ENCODE peak calls at places on chromosome 7, in six cellular contexts. V, I, T, A, P and Z are unnamed samples.

GRCh38 chr7:84200859-84201258 is 6.3 kb upstream of the SEMA3A start:
- DNase-seq in V (peak), I (no peak), T (peak), A (no peak), P (peak), Z (no peak)

GRCh38 chr7:70494225-70494877 is 637.6 kb upstream of the GALNT17 start:
- DNase-seq in V (no peak), I (no peak), T (no peak), A (no peak), P (no peak), Z (no peak)

GRCh38 chr7:109259151-109259550 is 689.5 kb downstream of the DNAJB9 start:
- DNase-seq in V (peak), I (no peak), T (no peak), A (no peak), P (no peak), Z (no peak)

GRCh38 chr7:99331002-99331401 is 5.3 kb downstream of the ARPC1A start:
- DNase-seq in V (peak), I (no peak), T (no peak), A (no peak), P (no peak), Z (no peak)

GRCh38 chr7:91457208-91457607 is 193.0 kb downstream of the FZD1 start:
- DNase-seq in V (no peak), I (no peak), T (no peak), A (no peak), P (no peak), Z (no peak)

GRCh38 chr7:5382281-5383041 is 41.2 kb downstream of the TNRC18 start:
- DNase-seq in V (no peak), I (no peak), T (peak), A (no peak), P (peak), Z (peak)

GRCh38 chr7:158494162-158494586 is 93.4 kb downstream of the PTPRN2 start:
- DNase-seq in V (no peak), I (no peak), T (no peak), A (peak), P (no peak), Z (no peak)

GRCh38 chr7:39529582-39529981 is 36.6 kb upstream of the YAE1 start:
- DNase-seq in V (no peak), I (no peak), T (no peak), A (no peak), P (no peak), Z (no peak)

GRCh38 chr7:71517940-71518339 is 386.0 kb downstream of the GALNT17 start:
- DNase-seq in V (no peak), I (no peak), T (no peak), A (no peak), P (no peak), Z (peak)

GRCh38 chr7:137020351-137020750 is 151.9 kb downstream of the CHRM2 start:
- DNase-seq in V (no peak), I (no peak), T (no peak), A (no peak), P (no peak), Z (no peak)

GRCh38 chr7:21300692-21301091 is 127.2 kb upstream of the SP4 start:
- DNase-seq in V (no peak), I (no peak), T (no peak), A (peak), P (no peak), Z (no peak)

GRCh38 chr7:143408686-143409551 is at the start of gene EPHA1:
- DNase-seq in V (peak), I (no peak), T (no peak), A (no peak), P (no peak), Z (no peak)

GRCh38 chr7:97671571-97671970 is 60.3 kb upstream of the TAC1 start:
- DNase-seq in V (peak), I (no peak), T (no peak), A (no peak), P (no peak), Z (no peak)

GRCh38 chr7:157676001-157676400 is 339.2 kb downstream of the DNAJB6 start:
- DNase-seq in V (no peak), I (no peak), T (no peak), A (no peak), P (no peak), Z (no peak)

GRCh38 chr7:149724661-149725425 is 48.5 kb downstream of the ZNF467 start:
- DNase-seq in V (no peak), I (no peak), T (no peak), A (no peak), P (no peak), Z (no peak)

GRCh38 chr7:140010194-140010895 is 52.4 kb downstream of the PARP12 start:
- DNase-seq in V (no peak), I (no peak), T (no peak), A (no peak), P (no peak), Z (no peak)

GRCh38 chr7:157711353-157711888 is 374.6 kb downstream of the DNAJB6 start:
- DNase-seq in V (no peak), I (no peak), T (no peak), A (no peak), P (no peak), Z (no peak)

GRCh38 chr7:157528785-157529341 is 192.1 kb downstream of the DNAJB6 start:
- DNase-seq in V (no peak), I (no peak), T (no peak), A (no peak), P (no peak), Z (no peak)

GRCh38 chr7:122802211-122802833 is 83.9 kb downstream of the CADPS2 start:
- DNase-seq in V (peak), I (no peak), T (no peak), A (no peak), P (no peak), Z (no peak)

GRCh38 chr7:24572014-24572413 is 1.2 kb upstream of the PALS2 start:
- DNase-seq in V (no peak), I (no peak), T (no peak), A (no peak), P (no peak), Z (no peak)
- H3K4me3 ChIP-seq in V (no peak), I (peak), T (no peak), A (no peak), P (peak), Z (peak)

GRCh38 chr7:29825750-29826529 is 19.6 kb downstream of the WIPF3 start:
- DNase-seq in V (no peak), I (no peak), T (no peak), A (no peak), P (no peak), Z (no peak)
- H3K4me3 ChIP-seq in V (no peak), I (no peak), T (no peak), A (no peak), P (no peak), Z (no peak)

DNA sequence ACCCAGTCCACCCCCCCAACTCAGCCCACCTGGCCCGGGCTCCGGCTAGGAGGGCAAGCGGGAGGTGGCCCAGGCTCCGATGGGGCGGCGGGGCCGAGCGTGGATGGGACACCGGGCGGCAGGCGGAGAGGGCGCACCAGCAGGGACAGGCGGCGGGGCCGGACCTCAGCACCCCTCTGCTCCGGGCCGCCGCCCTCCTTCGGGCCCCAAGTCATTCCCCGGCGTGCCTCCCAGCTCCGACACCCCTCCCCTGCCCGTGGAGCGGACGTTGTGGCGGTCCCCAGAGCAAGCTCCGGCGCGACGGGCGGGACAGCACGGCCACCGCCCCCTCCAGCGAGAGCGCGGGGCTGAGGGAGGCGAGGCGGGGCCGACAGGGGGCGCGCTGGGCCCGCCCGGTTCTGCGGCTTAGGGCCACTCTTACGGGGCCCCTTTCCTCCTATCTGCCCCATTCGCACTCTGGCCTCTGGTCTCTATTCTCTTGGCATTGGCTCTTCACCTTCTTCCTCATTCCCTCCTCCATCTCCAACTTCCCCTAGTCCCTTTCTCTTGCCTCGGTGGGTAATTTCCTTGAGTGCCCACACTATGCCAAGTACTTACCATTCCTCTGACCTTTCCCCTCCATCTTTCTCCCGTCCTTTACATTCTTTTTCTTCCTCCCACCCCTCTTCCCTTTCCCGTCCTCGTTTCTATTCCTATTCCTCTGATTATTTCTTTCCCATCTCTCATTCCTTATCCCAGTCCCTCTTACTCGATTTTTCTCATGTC is 710 bp upstream of the GBX1 start:
- DNase-seq in V (peak), I (no peak), T (no peak), A (peak), P (no peak), Z (no peak)
- H3K4me3 ChIP-seq in V (peak), I (peak), T (no peak), A (no peak), P (no peak), Z (no peak)

GRCh38 chr7:2635810-2636701 is 4.3 kb downstream of the TTYH3 start:
- DNase-seq in V (no peak), I (no peak), T (no peak), A (no peak), P (no peak), Z (no peak)

GRCh38 chr7:2633538-2634264 is 1.9 kb downstream of the TTYH3 start:
- DNase-seq in V (peak), I (no peak), T (peak), A (no peak), P (peak), Z (peak)

GRCh38 chr7:2637066-2637471 is 5.3 kb downstream of the TTYH3 start:
- DNase-seq in V (no peak), I (no peak), T (no peak), A (no peak), P (no peak), Z (no peak)

GRCh38 chr7:2634265-2635145 is 2.7 kb downstream of the TTYH3 start:
- DNase-seq in V (no peak), I (no peak), T (no peak), A (no peak), P (no peak), Z (no peak)

DNA sequence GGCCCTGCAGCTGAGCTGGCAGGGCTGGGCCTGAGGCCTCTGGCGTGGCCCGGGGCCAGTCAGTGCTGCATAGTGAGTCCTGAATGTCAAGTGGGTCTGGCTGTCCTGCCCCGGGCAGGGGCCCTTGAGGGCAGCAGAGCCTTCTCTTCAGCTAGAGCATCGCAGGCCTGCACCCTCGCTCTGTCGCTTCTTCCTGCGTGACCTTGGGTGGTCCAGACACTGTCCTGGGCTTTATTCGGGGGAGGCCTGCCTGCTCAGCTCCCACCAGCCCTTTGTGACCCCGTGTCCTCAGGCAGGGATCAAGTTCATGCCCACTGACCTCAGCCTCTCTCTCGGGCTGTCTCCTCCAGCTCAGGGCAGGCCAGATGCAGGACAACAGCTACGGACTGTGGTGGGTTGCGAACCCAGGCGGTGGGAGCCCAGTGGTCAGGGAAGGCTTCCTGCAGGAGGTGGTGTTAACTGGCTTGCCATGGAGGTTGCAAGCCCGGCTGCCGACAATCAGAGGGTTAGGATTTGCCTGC is 3.4 kb downstream of the TTYH3 start:
- DNase-seq in V (no peak), I (no peak), T (no peak), A (no peak), P (no peak), Z (no peak)
- H3K4me3 ChIP-seq in V (no peak), I (no peak), T (no peak), A (no peak), P (no peak), Z (no peak)

GRCh38 chr7:44120395-44120794 is 3.0 kb downstream of the POLD2 start:
- DNase-seq in V (no peak), I (no peak), T (no peak), A (no peak), P (no peak), Z (no peak)

GRCh38 chr7:44119829-44120380 is 3.4 kb downstream of the POLD2 start:
- DNase-seq in V (no peak), I (no peak), T (no peak), A (no peak), P (no peak), Z (no peak)

GRCh38 chr7:44123190-44124003 is at the start of gene POLD2:
- DNase-seq in V (peak), I (peak), T (peak), A (peak), P (peak), Z (peak)

GRCh38 chr7:44122529-44122928 is 819 bp downstream of the POLD2 start:
- DNase-seq in V (no peak), I (no peak), T (no peak), A (no peak), P (no peak), Z (no peak)

GRCh38 chr7:44121761-44122420 is 1.5 kb downstream of the POLD2 start:
- DNase-seq in V (no peak), I (no peak), T (no peak), A (no peak), P (no peak), Z (no peak)
- H3K4me3 ChIP-seq in V (peak), I (no peak), T (no peak), A (peak), P (peak), Z (peak)

GRCh38 chr7:43247757-43248156 is 135.3 kb downstream of the HECW1 start:
- DNase-seq in V (no peak), I (no peak), T (no peak), A (no peak), P (no peak), Z (no peak)

GRCh38 chr7:43249808-43250145 is 137.3 kb downstream of the HECW1 start:
- DNase-seq in V (no peak), I (no peak), T (no peak), A (no peak), P (no peak), Z (peak)

GRCh38 chr7:43244782-43245181 is 132.3 kb downstream of the HECW1 start:
- DNase-seq in V (no peak), I (no peak), T (no peak), A (no peak), P (no peak), Z (no peak)

GRCh38 chr7:43248553-43248952 is 136.1 kb downstream of the HECW1 start:
- DNase-seq in V (no peak), I (no peak), T (no peak), A (no peak), P (no peak), Z (no peak)

GRCh38 chr7:43248961-43249807 is 136.7 kb downstream of the HECW1 start:
- DNase-seq in V (peak), I (no peak), T (peak), A (no peak), P (peak), Z (peak)
- H3K4me3 ChIP-seq in V (no peak), I (no peak), T (peak), A (no peak), P (peak), Z (peak)

DNA sequence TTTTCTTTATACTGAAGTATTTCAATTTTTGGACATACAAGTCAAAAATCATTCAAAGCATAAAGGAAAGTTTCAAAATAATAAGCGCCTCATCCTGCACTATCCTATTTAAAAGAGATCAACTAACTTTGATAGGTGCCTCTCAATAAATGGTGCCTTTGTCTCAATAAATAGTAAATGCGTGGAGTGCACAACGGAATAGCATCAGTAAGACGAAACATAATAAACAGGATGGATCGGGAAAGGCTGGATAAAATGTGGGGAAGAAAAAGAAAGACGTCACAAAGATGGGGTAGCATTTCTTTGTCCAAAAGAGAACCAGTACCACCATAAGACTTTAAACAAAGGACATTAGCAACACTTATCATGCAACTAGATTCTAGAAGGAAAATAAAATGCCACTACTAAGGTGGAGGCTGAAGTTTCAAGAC is 574 bp upstream of the PRKAR2B start:
- DNase-seq in V (no peak), I (no peak), T (no peak), A (no peak), P (peak), Z (no peak)
- H3K4me3 ChIP-seq in V (no peak), I (peak), T (peak), A (peak), P (peak), Z (peak)

GRCh38 chr7:135747366-135747765 is 1.2 kb downstream of the FAM180A start:
- DNase-seq in V (no peak), I (no peak), T (no peak), A (no peak), P (no peak), Z (peak)
- H3K4me3 ChIP-seq in V (no peak), I (no peak), T (no peak), A (no peak), P (no peak), Z (peak)

DNA sequence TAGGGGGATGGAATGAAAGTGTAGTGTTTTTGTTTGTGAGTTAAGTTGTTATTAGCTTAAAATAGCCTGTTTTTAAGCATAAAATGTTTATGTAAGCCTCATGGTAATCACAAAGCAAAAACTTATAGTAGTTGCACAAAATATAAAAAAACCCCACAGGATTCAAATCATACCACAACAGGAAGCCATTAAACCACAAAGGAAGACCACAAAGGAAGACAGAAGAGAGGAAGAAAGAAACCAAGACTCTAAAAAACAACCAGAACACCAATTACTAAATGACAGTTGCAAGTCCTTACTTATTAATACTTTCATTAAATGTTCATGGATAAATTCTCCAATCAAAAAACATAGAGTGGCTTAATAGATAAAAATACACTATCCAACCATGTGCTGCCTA is 63.6 kb downstream of the ANKRD7 start:
- DNase-seq in V (no peak), I (no peak), T (peak), A (peak), P (no peak), Z (no peak)
- H3K4me3 ChIP-seq in V (no peak), I (no peak), T (no peak), A (peak), P (no peak), Z (no peak)

GRCh38 chr7:101161692-101162461 is 3.5 kb downstream of the VGF start:
- DNase-seq in V (no peak), I (no peak), T (no peak), A (no peak), P (no peak), Z (no peak)

GRCh38 chr7:101162551-101163280 is 2.7 kb downstream of the VGF start:
- DNase-seq in V (peak), I (no peak), T (peak), A (peak), P (no peak), Z (peak)

GRCh38 chr7:101164071-101164840 is 1.1 kb downstream of the VGF start:
- DNase-seq in V (peak), I (no peak), T (peak), A (no peak), P (peak), Z (peak)

GRCh38 chr7:101165075-101165957 is at the start of gene VGF:
- DNase-seq in V (peak), I (no peak), T (peak), A (peak), P (peak), Z (peak)

DNA sequence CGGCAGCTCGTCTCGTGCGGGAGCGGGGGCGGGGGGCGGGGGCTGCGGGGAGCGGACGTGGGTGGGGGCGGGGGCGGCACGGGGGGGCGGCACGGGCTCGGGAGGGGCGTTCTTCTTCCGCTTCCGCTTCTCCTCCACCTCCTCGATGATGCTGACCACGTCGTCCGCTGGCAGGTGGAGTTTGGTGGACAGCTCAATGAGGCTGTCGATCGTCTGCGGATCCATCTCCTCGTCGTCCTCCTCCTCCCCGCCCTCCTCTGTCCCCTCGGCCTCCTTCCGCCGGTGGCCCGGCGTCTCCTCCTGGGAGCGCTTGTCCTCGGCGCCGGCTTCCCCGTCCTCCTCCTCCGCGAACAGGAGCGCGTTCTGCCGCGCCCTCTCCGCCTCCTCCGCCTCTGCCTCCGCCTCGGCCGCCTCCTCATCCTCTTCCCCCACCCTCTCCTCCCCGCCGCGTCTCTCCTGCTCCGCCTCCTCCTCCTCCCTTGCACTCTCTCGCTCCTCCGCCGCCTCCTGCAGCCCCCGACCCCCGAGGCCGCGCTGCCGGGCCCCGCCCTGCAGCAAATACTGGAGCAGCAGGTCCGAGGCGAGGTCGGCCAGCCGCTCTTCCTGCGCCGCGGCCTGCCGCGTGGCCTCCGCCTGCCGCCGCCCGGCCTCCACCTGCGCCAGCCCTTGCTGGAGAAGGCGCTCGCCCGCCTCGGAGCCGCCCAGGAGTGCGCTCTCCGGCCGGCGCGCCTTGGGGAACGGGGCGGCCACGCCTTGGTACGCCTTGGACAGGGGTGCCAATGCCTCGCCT is 1.9 kb downstream of the VGF start:
- DNase-seq in V (peak), I (no peak), T (no peak), A (no peak), P (no peak), Z (no peak)
- H3K4me3 ChIP-seq in V (peak), I (peak), T (peak), A (peak), P (peak), Z (peak)